ENCODE peak calls at places on chromosomes 16 and 17, in five cellular contexts. M, T, E, G and I are unnamed samples.

GRCh38 chr17:40342575-40343058 is 21.9 kb downstream of the GJD3 start:
- DNase-seq in M (no peak), T (no peak), E (no peak), G (no peak), I (no peak)

GRCh38 chr16:48609453-48610023 is 442 bp downstream of the N4BP1 start:
- DNase-seq in M (peak; percentile 29), T (no peak), E (no peak), G (peak; percentile 48), I (no peak)

GRCh38 chr17:49859991-49860953 is 12.4 kb upstream of the TAC4 start:
- DNase-seq in M (no peak), T (no peak), E (no peak), G (peak; percentile 75), I (no peak)

GRCh38 chr17:73516356-73516755 is 127.9 kb downstream of the SDK2 start:
- DNase-seq in M (no peak), T (no peak), E (no peak), G (no peak), I (no peak)

GRCh38 chr16:11416228-11417001 is 71.2 kb downstream of the RMI2 start:
- DNase-seq in M (no peak), T (no peak), E (no peak), G (no peak), I (no peak)

GRCh38 chr16:56262148-56262878 is 71.0 kb downstream of the GNAO1 start:
- DNase-seq in M (no peak), T (no peak), E (no peak), G (no peak), I (no peak)

GRCh38 chr17:75765981-75766380 is 989 bp upstream of the GALK1 start:
- DNase-seq in M (no peak), T (no peak), E (no peak), G (no peak), I (no peak)

GRCh38 chr17:7703584-7704574 is 1.1 kb upstream of the EFNB3 start:
- DNase-seq in M (peak; percentile 26), T (peak; percentile 76), E (peak; percentile 15), G (peak; percentile 68), I (no peak)

GRCh38 chr16:72256398-72257048 is 84.6 kb upstream of the PMFBP1 start:
- DNase-seq in M (peak; percentile 79), T (no peak), E (peak; percentile 55), G (no peak), I (no peak)

GRCh38 chr16:56518435-56518834 is 1.4 kb downstream of the BBS2 start:
- DNase-seq in M (no peak), T (no peak), E (no peak), G (no peak), I (no peak)

GRCh38 chr17:49739662-49740271 is 24.2 kb downstream of the FAM117A start:
- DNase-seq in M (no peak), T (no peak), E (no peak), G (no peak), I (peak; percentile 91)

GRCh38 chr16:65672960-65673359 is 551.1 kb upstream of the CDH11 start:
- DNase-seq in M (peak; percentile 64), T (no peak), E (no peak), G (no peak), I (no peak)

GRCh38 chr17:33209671-33210070 is 83.4 kb downstream of the ASIC2 start:
- DNase-seq in M (peak; percentile 37), T (no peak), E (no peak), G (no peak), I (no peak)

GRCh38 chr17:82933911-82934310 is 94.1 kb upstream of the ZNF750 start:
- DNase-seq in M (no peak), T (no peak), E (no peak), G (no peak), I (no peak)

GRCh38 chr17:28745052-28745776 is 1.4 kb downstream of the TRAF4 start:
- DNase-seq in M (peak; percentile 27), T (peak; percentile 64), E (peak; percentile 11), G (peak; percentile 69), I (no peak)

GRCh38 chr17:17500999-17501605 is 4.9 kb upstream of the RASD1 start:
- DNase-seq in M (no peak), T (no peak), E (no peak), G (no peak), I (no peak)

GRCh38 chr16:22739077-22739476 is 74.9 kb upstream of the HS3ST2 start:
- DNase-seq in M (no peak), T (no peak), E (no peak), G (no peak), I (no peak)

GRCh38 chr16:30656974-30657865 is 1.0 kb upstream of the FBRS start:
- DNase-seq in M (no peak), T (no peak), E (no peak), G (no peak), I (no peak)

GRCh38 chr17:19716108-19717030 is at the start of gene SLC47A2:
- DNase-seq in M (no peak), T (no peak), E (no peak), G (no peak), I (no peak)

GRCh38 chr17:28524476-28525415 is 18.6 kb downstream of the FOXN1 start:
- DNase-seq in M (peak; percentile 53), T (no peak), E (peak; percentile 16), G (no peak), I (no peak)

GRCh38 chr16:3364774-3365427 is 9.2 kb downstream of the OR2C1 start:
- DNase-seq in M (peak; percentile 94), T (peak; percentile 88), E (peak; percentile 83), G (peak; percentile 91), I (peak; percentile 61)

GRCh38 chr16:58034786-58035185 is 9.2 kb downstream of the MMP15 start:
- DNase-seq in M (no peak), T (no peak), E (no peak), G (no peak), I (no peak)

GRCh38 chr16:15950869-15951268 is 1.5 kb downstream of the ABCC1 start:
- DNase-seq in M (no peak), T (no peak), E (no peak), G (no peak), I (no peak)

GRCh38 chr17:81523139-81524062 is 4.8 kb upstream of the FSCN2 start:
- DNase-seq in M (no peak), T (peak; percentile 45), E (no peak), G (no peak), I (peak; percentile 58)

GRCh38 chr17:18035704-18036103 is 3.3 kb downstream of the ATPAF2 start:
- DNase-seq in M (no peak), T (no peak), E (no peak), G (no peak), I (no peak)

GRCh38 chr16:81846105-81846504 is 67.0 kb downstream of the PLCG2 start:
- DNase-seq in M (no peak), T (no peak), E (no peak), G (no peak), I (no peak)

GRCh38 chr17:57569021-57569420 is 176.1 kb downstream of the CCDC182 start:
- DNase-seq in M (no peak), T (no peak), E (no peak), G (no peak), I (no peak)